ENCODE peak calls at places on chromosomes 7 and 10, in ten cellular contexts. E is heart left ventricle, N is HL-60, L is OCI-LY7, Z is tibial artery, Y is lung, W is gastrocnemius medialis, O is breast epithelium, S is mammary epithelial cell, M is lower lobe of right lung. F is an unnamed sample.

GRCh38 chr10:72308320-72308987 is 34.7 kb downstream of the DDIT4 start:
- DNase-seq in E (peak), N (peak), L (no peak), Z (peak), Y (no peak), W (peak), O (no peak), S (peak), M (no peak), F (peak)

GRCh38 chr7:155278921-155279320 is 18.8 kb upstream of the INSIG1 start:
- DNase-seq in E (no peak), N (no peak), L (no peak), Z (no peak), Y (no peak), W (no peak), O (no peak), S (no peak), M (no peak), F (no peak)

GRCh38 chr7:91357379-91357778 is 93.1 kb downstream of the FZD1 start:
- DNase-seq in E (no peak), N (no peak), L (no peak), Z (no peak), Y (no peak), W (no peak), O (no peak), S (peak), M (no peak), F (no peak)

GRCh38 chr10:15542817-15543216 is 171.7 kb upstream of the FAM171A1 start:
- DNase-seq in E (no peak), N (no peak), L (no peak), Z (no peak), Y (no peak), W (no peak), O (no peak), S (no peak), M (no peak), F (no peak)

GRCh38 chr7:5634107-5634950 is 147.1 kb downstream of the RNF216 start:
- DNase-seq in E (peak), N (peak), L (no peak), Z (peak), Y (no peak), W (peak), O (no peak), S (no peak), M (no peak), F (peak)

GRCh38 chr10:77961668-77962067 is 35.1 kb upstream of the DLG5 start:
- DNase-seq in E (no peak), N (no peak), L (no peak), Z (no peak), Y (no peak), W (no peak), O (no peak), S (no peak), M (no peak), F (no peak)

GRCh38 chr10:66586073-66586472 is 339.8 kb upstream of the LRRTM3 start:
- DNase-seq in E (no peak), N (no peak), L (no peak), Z (no peak), Y (no peak), W (no peak), O (no peak), S (peak), M (no peak), F (no peak)

GRCh38 chr7:1787681-1788235 is 117.7 kb downstream of the ELFN1 start:
- DNase-seq in E (no peak), N (no peak), L (no peak), Z (no peak), Y (no peak), W (no peak), O (no peak), S (no peak), M (no peak), F (no peak)

GRCh38 chr10:124364674-124365073 is 54.0 kb downstream of the OAT start:
- DNase-seq in E (no peak), N (no peak), L (no peak), Z (no peak), Y (no peak), W (no peak), O (no peak), S (no peak), M (no peak), F (no peak)

GRCh38 chr10:102704915-102705314 is 9.3 kb downstream of the ARL3 start:
- DNase-seq in E (no peak), N (no peak), L (no peak), Z (no peak), Y (no peak), W (no peak), O (no peak), S (no peak), M (no peak), F (no peak)

GRCh38 chr10:119724630-119725549 is 960 bp upstream of the INPP5F start:
- DNase-seq in E (no peak), N (peak), L (peak), Z (no peak), Y (no peak), W (no peak), O (no peak), S (no peak), M (no peak), F (no peak)

GRCh38 chr10:20142311-20142710 is 326.1 kb downstream of the PLXDC2 start:
- DNase-seq in E (no peak), N (no peak), L (no peak), Z (no peak), Y (no peak), W (no peak), O (no peak), S (no peak), M (no peak), F (no peak)

GRCh38 chr10:69738071-69738470 is 63.6 kb upstream of the COL13A1 start:
- DNase-seq in E (peak), N (no peak), L (no peak), Z (no peak), Y (no peak), W (no peak), O (no peak), S (no peak), M (no peak), F (no peak)

GRCh38 chr7:114972567-114972966 is 50.7 kb downstream of the MDFIC start:
- DNase-seq in E (no peak), N (no peak), L (no peak), Z (no peak), Y (no peak), W (no peak), O (no peak), S (no peak), M (no peak), F (no peak)

GRCh38 chr7:107049971-107050532 is 5.5 kb downstream of the PRKAR2B start:
- DNase-seq in E (no peak), N (no peak), L (peak), Z (no peak), Y (no peak), W (no peak), O (no peak), S (no peak), M (no peak), F (no peak)

GRCh38 chr7:2193120-2193519 is 39.6 kb downstream of the MAD1L1 start:
- DNase-seq in E (no peak), N (no peak), L (no peak), Z (peak), Y (no peak), W (peak), O (no peak), S (no peak), M (no peak), F (peak)

GRCh38 chr7:87574630-87575029 is 26.1 kb downstream of the ABCB1 start:
- DNase-seq in E (no peak), N (no peak), L (no peak), Z (no peak), Y (no peak), W (no peak), O (no peak), S (peak), M (no peak), F (no peak)

GRCh38 chr10:132941640-132942051 is 724 bp downstream of the CFAP46 start:
- DNase-seq in E (no peak), N (no peak), L (no peak), Z (no peak), Y (no peak), W (no peak), O (no peak), S (no peak), M (no peak), F (no peak)
- H3K4me3 ChIP-seq in E (peak), N (no peak), L (no peak), Z (no peak), Y (no peak), W (peak), O (peak), S (no peak), M (peak), F (no peak)

GRCh38 chr7:14717711-14718304 is 184.7 kb downstream of the DGKB start:
- DNase-seq in E (no peak), N (no peak), L (no peak), Z (no peak), Y (no peak), W (no peak), O (no peak), S (no peak), M (no peak), F (no peak)
- TF ChIP-seq CTCF in E (peak), N (no peak), L (peak), Z (peak), Y (no peak), W (peak), O (peak), S (peak), M (peak), F (peak)

DNA sequence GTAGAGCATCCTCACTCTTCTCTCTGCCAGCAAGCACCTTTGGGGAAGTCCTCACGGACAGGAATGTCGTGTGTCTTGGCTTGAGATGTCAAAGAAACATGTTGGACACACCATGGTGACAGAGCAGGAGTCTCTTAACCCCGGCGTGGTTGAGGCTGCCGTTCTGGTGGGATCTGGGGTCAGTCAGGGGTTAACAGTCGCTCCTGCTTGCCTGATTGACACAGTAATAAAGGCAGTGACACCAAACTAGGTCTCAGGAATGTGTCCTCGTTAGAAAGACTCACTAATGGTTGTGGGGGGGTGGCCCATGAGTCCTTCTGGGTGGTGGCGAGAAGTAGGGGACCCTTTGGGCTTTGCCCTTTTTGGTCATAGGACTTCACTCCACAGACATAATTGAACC is 69.0 kb downstream of the TCF7L2 start:
- DNase-seq in E (no peak), N (no peak), L (no peak), Z (no peak), Y (no peak), W (no peak), O (no peak), S (no peak), M (no peak), F (no peak)
- H3K27ac ChIP-seq in E (no peak), N (no peak), L (no peak), Z (no peak), Y (no peak), W (no peak), O (peak), S (no peak), M (no peak), F (no peak)

GRCh38 chr10:34392641-34393170 is 422.4 kb downstream of the PARD3 start:
- DNase-seq in E (no peak), N (no peak), L (no peak), Z (no peak), Y (no peak), W (no peak), O (no peak), S (peak), M (no peak), F (no peak)

GRCh38 chr10:34397324-34397723 is 417.8 kb downstream of the PARD3 start:
- DNase-seq in E (no peak), N (no peak), L (no peak), Z (no peak), Y (no peak), W (no peak), O (no peak), S (peak), M (no peak), F (no peak)

DNA sequence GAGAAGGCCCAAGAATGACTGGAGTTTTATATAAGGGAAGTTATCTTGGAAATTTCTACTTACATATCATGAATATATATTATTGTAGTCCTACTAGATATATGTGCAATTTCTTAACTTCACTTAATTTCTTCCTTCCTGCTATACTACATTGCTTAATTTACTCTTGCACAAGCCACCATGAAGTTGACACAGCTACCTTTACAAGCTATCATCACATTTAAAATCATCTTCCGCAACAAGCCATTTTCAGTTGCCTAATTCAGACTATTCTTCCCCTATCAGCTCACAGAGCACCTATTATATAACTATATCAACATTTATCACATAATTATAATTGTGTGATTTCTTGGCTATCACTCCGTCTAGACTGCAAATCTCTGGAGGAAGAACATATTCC is 418.4 kb downstream of the PARD3 start:
- DNase-seq in E (no peak), N (peak), L (no peak), Z (no peak), Y (no peak), W (no peak), O (no peak), S (no peak), M (no peak), F (no peak)
- H3K4me3 ChIP-seq in E (no peak), N (no peak), L (no peak), Z (no peak), Y (no peak), W (no peak), O (no peak), S (no peak), M (no peak), F (no peak)

GRCh38 chr10:129655007-129655678 is 188.1 kb downstream of the MGMT start:
- DNase-seq in E (no peak), N (no peak), L (no peak), Z (peak), Y (no peak), W (no peak), O (no peak), S (no peak), M (no peak), F (no peak)

GRCh38 chr10:129655679-129656031 is 188.6 kb downstream of the MGMT start:
- DNase-seq in E (no peak), N (no peak), L (no peak), Z (no peak), Y (no peak), W (no peak), O (no peak), S (no peak), M (no peak), F (no peak)

GRCh38 chr10:129658673-129659072 is 191.6 kb downstream of the MGMT start:
- DNase-seq in E (no peak), N (no peak), L (peak), Z (no peak), Y (no peak), W (no peak), O (no peak), S (no peak), M (no peak), F (no peak)

GRCh38 chr10:129657297-129657974 is 190.4 kb downstream of the MGMT start:
- DNase-seq in E (no peak), N (no peak), L (no peak), Z (no peak), Y (no peak), W (no peak), O (no peak), S (no peak), M (no peak), F (no peak)

DNA sequence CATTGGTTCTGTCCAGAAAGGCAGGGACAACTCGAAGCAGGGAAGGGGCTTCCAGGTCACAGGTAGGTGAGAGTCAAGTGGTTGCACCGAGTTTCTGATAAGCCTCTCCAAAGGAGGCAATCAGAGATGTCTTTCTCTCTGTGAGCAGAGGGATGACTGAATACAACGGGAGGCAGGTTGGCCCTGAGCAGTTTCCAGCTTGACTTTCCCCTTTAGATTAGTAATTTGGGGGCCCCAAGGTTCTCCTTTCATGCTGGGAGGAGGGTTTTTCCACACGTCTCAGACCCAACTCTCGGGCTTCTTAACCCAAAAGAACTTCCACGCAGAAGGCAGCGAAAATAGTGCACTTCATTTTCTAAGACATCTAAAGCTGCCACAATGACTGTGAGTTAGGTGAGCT is 189.6 kb downstream of the MGMT start:
- DNase-seq in E (no peak), N (no peak), L (no peak), Z (no peak), Y (no peak), W (no peak), O (no peak), S (no peak), M (no peak), F (no peak)
- TF ChIP-seq CTCF in E (no peak), N (no peak), L (no peak), Z (no peak), Y (no peak), W (no peak), O (no peak), S (no peak), M (no peak), F (no peak)

GRCh38 chr10:12255048-12255447 is 59.1 kb downstream of the CDC123 start:
- DNase-seq in E (no peak), N (no peak), L (no peak), Z (no peak), Y (no peak), W (no peak), O (no peak), S (no peak), M (no peak), F (no peak)
- H3K27ac ChIP-seq in E (no peak), N (no peak), L (no peak), Z (no peak), Y (no peak), W (no peak), O (no peak), S (no peak), M (no peak), F (no peak)

GRCh38 chr10:58438986-58439385 is 53.8 kb downstream of the TFAM start:
- DNase-seq in E (no peak), N (no peak), L (no peak), Z (no peak), Y (no peak), W (no peak), O (no peak), S (peak), M (no peak), F (no peak)

GRCh38 chr10:58438340-58438739 is 53.1 kb downstream of the TFAM start:
- DNase-seq in E (no peak), N (no peak), L (no peak), Z (no peak), Y (no peak), W (no peak), O (no peak), S (peak), M (no peak), F (no peak)

GRCh38 chr10:58436071-58436470 is 50.9 kb downstream of the TFAM start:
- DNase-seq in E (no peak), N (peak), L (peak), Z (no peak), Y (no peak), W (no peak), O (no peak), S (peak), M (no peak), F (no peak)

GRCh38 chr10:58440484-58440883 is 55.3 kb downstream of the TFAM start:
- DNase-seq in E (no peak), N (no peak), L (no peak), Z (no peak), Y (no peak), W (no peak), O (no peak), S (peak), M (no peak), F (no peak)

DNA sequence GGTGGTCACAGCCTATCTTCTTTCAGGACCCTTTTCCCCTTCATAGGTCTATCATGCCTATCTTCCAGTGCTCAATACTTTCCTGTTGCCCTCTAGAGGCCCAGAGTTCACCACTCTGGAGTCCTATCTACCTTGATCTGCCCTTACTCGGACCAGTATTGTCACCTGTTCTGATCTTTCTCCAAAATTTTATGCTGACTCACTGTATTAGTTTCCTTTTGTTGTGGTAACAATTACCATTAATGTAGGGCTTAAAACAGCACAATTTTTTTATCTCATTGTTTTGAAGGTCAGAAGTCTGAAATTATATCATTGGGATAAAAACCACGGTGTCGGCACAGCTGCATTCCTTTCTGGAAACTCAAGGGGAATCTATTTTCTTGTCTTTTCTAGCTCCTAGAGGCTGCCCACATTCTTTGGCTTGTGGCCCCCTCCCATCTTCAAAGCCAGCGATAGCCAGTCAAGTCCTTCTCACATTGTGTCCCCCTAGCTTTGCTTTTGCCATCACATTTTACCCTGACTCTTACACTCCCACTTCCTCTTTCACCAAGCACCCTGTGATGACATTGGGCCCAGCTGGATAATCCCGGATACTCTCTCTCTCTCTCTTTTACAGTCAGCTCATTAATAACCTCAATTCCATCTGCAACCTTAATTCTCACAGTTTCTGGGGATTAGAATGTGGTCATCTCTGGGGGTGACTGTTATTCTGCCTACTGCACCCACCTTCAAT is 54.6 kb downstream of the TFAM start:
- DNase-seq in E (no peak), N (no peak), L (no peak), Z (no peak), Y (no peak), W (no peak), O (no peak), S (no peak), M (no peak), F (no peak)
- H3K4me3 ChIP-seq in E (no peak), N (no peak), L (no peak), Z (no peak), Y (no peak), W (no peak), O (no peak), S (no peak), M (no peak), F (no peak)

DNA sequence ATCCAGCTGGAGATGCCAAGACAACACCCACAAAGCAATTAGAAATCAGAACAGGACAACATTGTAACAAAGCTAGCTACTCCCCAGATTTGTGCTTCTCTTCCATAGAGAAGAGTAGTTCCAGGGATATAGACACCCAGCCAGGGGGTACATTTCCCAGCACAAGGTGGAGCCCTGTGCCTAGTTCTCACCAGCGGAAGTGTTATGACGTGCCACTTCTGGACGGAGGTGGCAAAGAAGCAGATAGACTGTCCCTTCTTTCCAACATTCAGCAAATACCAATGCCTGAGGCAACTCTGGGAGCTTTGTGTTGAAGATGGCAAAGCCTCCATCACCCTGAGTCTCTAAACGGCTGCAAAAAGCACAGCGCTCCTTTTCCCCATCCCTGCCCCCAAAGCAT is 23.4 kb upstream of the GSAP start:
- DNase-seq in E (peak), N (peak), L (no peak), Z (no peak), Y (peak), W (peak), O (peak), S (peak), M (peak), F (peak)
- TF ChIP-seq CTCF in E (peak), N (peak), L (no peak), Z (peak), Y (peak), W (no peak), O (peak), S (peak), M (peak), F (peak)